ENCODE peak calls at places on chromosome 3, in ten cellular contexts. B, G, M, O, Z, T, H, K, X and D are unnamed samples.

GRCh38 chr3:124336067-124336656 is 344.2 kb upstream of the ROPN1 start:
- DNase-seq in B (no peak), G (no peak), M (no peak), O (no peak), Z (no peak), T (no peak), H (no peak), K (no peak), X (no peak), D (no peak)

GRCh38 chr3:71680588-71680987 is 44.6 kb downstream of the EIF4E3 start:
- DNase-seq in B (no peak), G (no peak), M (no peak), O (no peak), Z (no peak), T (no peak), H (no peak), K (no peak), X (no peak), D (no peak)

GRCh38 chr3:149197669-149198068 is 24.0 kb downstream of the CP start:
- DNase-seq in B (no peak), G (peak), M (no peak), O (no peak), Z (peak), T (no peak), H (no peak), K (no peak), X (no peak), D (no peak)

GRCh38 chr3:24387000-24387399 is 107.7 kb downstream of the THRB start:
- DNase-seq in B (no peak), G (no peak), M (no peak), O (peak), Z (no peak), T (no peak), H (no peak), K (no peak), X (no peak), D (no peak)

GRCh38 chr3:46091046-46091445 is 63.8 kb upstream of the XCR1 start:
- DNase-seq in B (no peak), G (no peak), M (no peak), O (no peak), Z (no peak), T (no peak), H (no peak), K (peak), X (no peak), D (no peak)

GRCh38 chr3:15505412-15506165 is 15.9 kb downstream of the COLQ start:
- DNase-seq in B (no peak), G (no peak), M (no peak), O (no peak), Z (no peak), T (no peak), H (no peak), K (no peak), X (no peak), D (no peak)

GRCh38 chr3:65831733-65832425 is 206.8 kb downstream of the MAGI1 start:
- DNase-seq in B (no peak), G (no peak), M (no peak), O (no peak), Z (no peak), T (peak), H (no peak), K (no peak), X (no peak), D (no peak)

GRCh38 chr3:134846084-134846483 is 51.0 kb downstream of the EPHB1 start:
- DNase-seq in B (no peak), G (no peak), M (no peak), O (no peak), Z (no peak), T (no peak), H (no peak), K (no peak), X (no peak), D (no peak)

GRCh38 chr3:194488007-194488742 is 1.4 kb upstream of the ATP13A3 start:
- DNase-seq in B (no peak), G (no peak), M (no peak), O (no peak), Z (no peak), T (no peak), H (no peak), K (peak), X (peak), D (no peak)

GRCh38 chr3:101687142-101687931 is 819 bp upstream of the RPL24 start:
- DNase-seq in B (no peak), G (no peak), M (no peak), O (no peak), Z (no peak), T (no peak), H (no peak), K (no peak), X (no peak), D (no peak)

GRCh38 chr3:15246186-15246585 is 40.1 kb downstream of the CAPN7 start:
- DNase-seq in B (peak), G (no peak), M (no peak), O (no peak), Z (no peak), T (no peak), H (no peak), K (no peak), X (no peak), D (no peak)

GRCh38 chr3:48985977-48986376 is 4.1 kb upstream of the P4HTM start:
- DNase-seq in B (no peak), G (no peak), M (no peak), O (no peak), Z (no peak), T (no peak), H (no peak), K (no peak), X (no peak), D (no peak)

GRCh38 chr3:102441832-102442231 is 7.0 kb downstream of the ZPLD1 start:
- DNase-seq in B (no peak), G (no peak), M (no peak), O (no peak), Z (no peak), T (no peak), H (no peak), K (no peak), X (no peak), D (no peak)

GRCh38 chr3:104908761-104909160 is 457.9 kb upstream of the ALCAM start:
- DNase-seq in B (no peak), G (peak), M (no peak), O (no peak), Z (no peak), T (no peak), H (no peak), K (no peak), X (no peak), D (no peak)

GRCh38 chr3:67647390-67647878 is 7.0 kb downstream of the SUCLG2 start:
- DNase-seq in B (peak), G (no peak), M (no peak), O (peak), Z (no peak), T (peak), H (no peak), K (no peak), X (no peak), D (no peak)

GRCh38 chr3:129618901-129619671 is 12.6 kb upstream of the PLXND1 start:
- DNase-seq in B (peak), G (no peak), M (no peak), O (no peak), Z (no peak), T (no peak), H (no peak), K (peak), X (no peak), D (no peak)

GRCh38 chr3:47781326-47781684 is 388 bp downstream of the SMARCC1 start:
- DNase-seq in B (peak), G (no peak), M (peak), O (no peak), Z (peak), T (no peak), H (peak), K (peak), X (peak), D (peak)

GRCh38 chr3:11323827-11324226 is 51.6 kb downstream of the ATG7 start:
- DNase-seq in B (no peak), G (no peak), M (no peak), O (no peak), Z (no peak), T (no peak), H (no peak), K (no peak), X (no peak), D (no peak)

GRCh38 chr3:45677045-45677436 is 12.2 kb upstream of the SACM1L start:
- DNase-seq in B (peak), G (no peak), M (no peak), O (no peak), Z (no peak), T (no peak), H (no peak), K (no peak), X (peak), D (no peak)

GRCh38 chr3:31724681-31725080 is 192.0 kb downstream of the STT3B start:
- DNase-seq in B (no peak), G (peak), M (no peak), O (no peak), Z (no peak), T (no peak), H (no peak), K (no peak), X (no peak), D (no peak)

GRCh38 chr3:44955917-44956316 is 20.1 kb downstream of the ZDHHC3 start:
- DNase-seq in B (no peak), G (no peak), M (no peak), O (no peak), Z (no peak), T (no peak), H (no peak), K (no peak), X (no peak), D (no peak)

GRCh38 chr3:40847571-40847992 is 322.8 kb downstream of the ZNF621 start:
- DNase-seq in B (no peak), G (no peak), M (no peak), O (peak), Z (peak), T (no peak), H (no peak), K (no peak), X (no peak), D (no peak)

GRCh38 chr3:123618768-123619484 is 34.1 kb upstream of the HACD2 start:
- DNase-seq in B (no peak), G (peak), M (peak), O (no peak), Z (peak), T (peak), H (no peak), K (peak), X (no peak), D (peak)

GRCh38 chr3:9064251-9064650 is 101.0 kb upstream of the RAD18 start:
- DNase-seq in B (no peak), G (no peak), M (no peak), O (no peak), Z (no peak), T (no peak), H (no peak), K (no peak), X (no peak), D (no peak)

GRCh38 chr3:159620281-159620680 is 368.4 kb upstream of the IL12A start:
- DNase-seq in B (no peak), G (no peak), M (no peak), O (no peak), Z (no peak), T (no peak), H (no peak), K (no peak), X (no peak), D (no peak)

GRCh38 chr3:151905647-151906046 is 32.2 kb downstream of the SUCNR1 start:
- DNase-seq in B (no peak), G (no peak), M (no peak), O (no peak), Z (no peak), T (no peak), H (no peak), K (no peak), X (no peak), D (no peak)

GRCh38 chr3:52471371-52472238 is 16.2 kb downstream of the NISCH start:
- DNase-seq in B (no peak), G (peak), M (peak), O (no peak), Z (peak), T (no peak), H (no peak), K (peak), X (peak), D (peak)

GRCh38 chr3:53545365-53546031 is 51.1 kb downstream of the CACNA1D start:
- DNase-seq in B (no peak), G (no peak), M (no peak), O (no peak), Z (no peak), T (no peak), H (no peak), K (no peak), X (no peak), D (no peak)

GRCh38 chr3:111936191-111936841 is 42.5 kb upstream of the ABHD10 start:
- DNase-seq in B (no peak), G (no peak), M (no peak), O (peak), Z (no peak), T (no peak), H (no peak), K (no peak), X (no peak), D (no peak)

GRCh38 chr3:170520996-170521395 is 64.9 kb downstream of the SLC7A14 start:
- DNase-seq in B (no peak), G (no peak), M (no peak), O (no peak), Z (no peak), T (no peak), H (no peak), K (no peak), X (no peak), D (no peak)

GRCh38 chr3:140205598-140205997 is 270.6 kb downstream of the CLSTN2 start:
- DNase-seq in B (no peak), G (no peak), M (no peak), O (no peak), Z (no peak), T (no peak), H (no peak), K (no peak), X (no peak), D (no peak)

GRCh38 chr3:13389378-13389777 is 30.7 kb downstream of the NUP210 start:
- DNase-seq in B (no peak), G (no peak), M (no peak), O (no peak), Z (no peak), T (no peak), H (no peak), K (no peak), X (no peak), D (no peak)

GRCh38 chr3:39494781-39495180 is 27.3 kb downstream of the MOBP start:
- DNase-seq in B (no peak), G (no peak), M (no peak), O (no peak), Z (no peak), T (no peak), H (no peak), K (no peak), X (no peak), D (no peak)

GRCh38 chr3:105233056-105233455 is 133.7 kb upstream of the ALCAM start:
- DNase-seq in B (no peak), G (no peak), M (no peak), O (no peak), Z (no peak), T (no peak), H (no peak), K (no peak), X (no peak), D (no peak)

GRCh38 chr3:195802261-195802701 is 9.4 kb downstream of the MUC4 start:
- DNase-seq in B (no peak), G (no peak), M (no peak), O (no peak), Z (no peak), T (no peak), H (no peak), K (no peak), X (peak), D (no peak)